ENCODE peak calls at places on chromosomes 1 and 21, in ten cellular contexts. Z is sigmoid colon, A is GM06990, V is cardiac muscle cell, Y is OCI-LY7, R is esophagus muscularis mucosa, S is cardiac fibroblast, Q is bronchial epithelial cell, P is right lobe of liver, C is ascending aorta. G is an unnamed sample.
A peak's percentile ranks its signal among the peaks of the same experiment; 100 is the strongest.

GRCh38 chr21:24208562-24209260 is 1398.6 kb downstream of the MRPL39 start:
- DNase-seq in A (no peak), S (no peak), Q (no peak), Z (no peak), V (no peak), R (no peak), P (no peak), Y (no peak), C (no peak), G (no peak)

GRCh38 chr21:26351661-26352060 is 181.1 kb upstream of the APP start:
- DNase-seq in A (no peak), Q (peak; percentile 93), Z (no peak), Y (no peak), R (no peak), S (peak; percentile 7), C (no peak), P (no peak), V (no peak), G (no peak)

GRCh38 chr1:201119206-201119814 is 7.1 kb upstream of the CACNA1S start:
- DNase-seq in Q (peak; percentile 51), A (no peak), R (no peak), Y (peak; percentile 67), Z (no peak), V (peak; percentile 58), C (no peak), P (no peak), S (peak; percentile 56), G (peak; percentile 52)

GRCh38 chr1:107883562-107883961 is 81.4 kb downstream of the VAV3 start:
- DNase-seq in V (peak; percentile 45), Z (no peak), Y (no peak), P (no peak), A (no peak), C (no peak), Q (no peak), S (no peak), R (no peak), G (peak; percentile 28)

GRCh38 chr1:93692001-93692400 is 10.4 kb upstream of the BCAR3 start:
- DNase-seq in Q (no peak), Z (peak; percentile 40), R (no peak), A (no peak), C (peak; percentile 19), S (no peak), Y (peak; percentile 64), V (no peak), P (no peak), G (no peak)

GRCh38 chr1:1780598-1781525 is 2.6 kb upstream of the NADK start:
- DNase-seq in V (no peak), Y (peak; percentile 29), R (no peak), A (no peak), P (no peak), Q (no peak), C (no peak), Z (no peak), S (no peak), G (no peak)

GRCh38 chr1:232648316-232648715 is 18.4 kb upstream of the SIPA1L2 start:
- DNase-seq in Z (no peak), Q (peak; percentile 48), A (no peak), V (peak; percentile 17), R (no peak), P (no peak), C (no peak), Y (no peak), S (peak; percentile 34), G (no peak)

GRCh38 chr1:16612332-16613172 is 812 bp downstream of the NBPF1 start:
- DNase-seq in Y (peak; percentile 37), V (peak; percentile 92), R (peak; percentile 99), Q (peak; percentile 79), Z (peak; percentile 96), S (peak; percentile 93), A (no peak), C (peak; percentile 92), P (no peak), G (no peak)

GRCh38 chr1:198598796-198599321 is 40.0 kb upstream of the PTPRC start:
- DNase-seq in S (no peak), V (no peak), C (no peak), Q (no peak), P (no peak), Z (no peak), A (peak; percentile 80), R (no peak), Y (peak; percentile 99), G (peak; percentile 86)

GRCh38 chr1:175410560-175410959 is 218.0 kb upstream of the KIAA0040 start:
- DNase-seq in P (no peak), Z (no peak), S (no peak), V (no peak), C (no peak), Q (peak; percentile 7), A (no peak), Y (no peak), R (no peak), G (peak; percentile 24)

GRCh38 chr1:26838474-26839338 is 12.2 kb downstream of the ZDHHC18 start:
- DNase-seq in R (no peak), C (no peak), V (no peak), Y (no peak), S (no peak), Z (no peak), A (peak; percentile 83), P (no peak), Q (no peak), G (peak; percentile 95)

GRCh38 chr21:14762734-14763694 is 216.9 kb upstream of the SAMSN1 start:
- DNase-seq in Q (no peak), Y (peak; percentile 88), A (peak; percentile 64), Z (no peak), R (no peak), S (no peak), P (no peak), V (no peak), C (no peak), G (peak; percentile 83)

GRCh38 chr1:56396524-56397067 is 182.8 kb downstream of the PLPP3 start:
- DNase-seq in A (no peak), Q (no peak), C (no peak), R (no peak), S (no peak), Z (no peak), Y (no peak), P (no peak), V (no peak), G (no peak)

GRCh38 chr21:29580886-29581285 is 282.2 kb downstream of the BACH1 start:
- DNase-seq in P (no peak), Q (no peak), R (no peak), V (no peak), Y (no peak), C (no peak), S (no peak), A (no peak), Z (no peak), G (no peak)

GRCh38 chr1:59125154-59125553 is 171.7 kb upstream of the FGGY start:
- DNase-seq in S (no peak), P (no peak), C (no peak), Y (no peak), V (no peak), A (no peak), R (peak; percentile 57), Z (no peak), Q (no peak), G (no peak)

GRCh38 chr1:91278754-91279153 is 125.9 kb downstream of the HFM1 start:
- DNase-seq in V (peak; percentile 50), R (no peak), S (peak; percentile 49), Z (no peak), Y (peak; percentile 4), Q (peak; percentile 36), P (no peak), A (no peak), C (no peak), G (peak; percentile 5)
- H3K4me3 ChIP-seq in V (no peak overlapping the region), R (no peak overlapping the region), S (no peak overlapping the region), Z (no peak overlapping the region), Y (no peak overlapping the region), Q (no peak overlapping the region), P (no peak overlapping the region), A (no peak overlapping the region), C (no peak overlapping the region), G (no peak overlapping the region)

DNA sequence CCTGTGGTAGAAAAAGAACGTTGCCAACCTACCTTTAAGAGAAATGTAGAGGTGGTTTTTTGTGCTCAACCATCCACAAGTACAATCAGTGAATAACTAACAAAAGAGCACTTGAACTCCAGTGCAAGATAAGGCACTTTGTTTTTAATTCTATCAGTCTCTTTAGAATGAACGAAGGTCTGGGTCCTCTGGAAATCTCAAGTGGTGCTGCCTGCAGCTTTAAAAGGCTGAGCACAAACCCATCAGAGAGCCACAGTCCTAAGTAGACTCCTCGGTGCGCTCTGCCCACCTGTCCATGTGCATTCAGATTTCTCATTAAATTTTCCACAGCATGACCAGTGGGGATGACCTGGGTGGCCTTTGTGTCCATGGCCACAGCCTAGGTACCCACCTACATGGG is 9.5 kb downstream of the TRIM45 start:
- DNase-seq in C (no peak), V (no peak), P (no peak), Y (no peak), Q (no peak), Z (no peak), R (no peak), S (no peak), A (no peak), G (no peak)
- TF ChIP-seq CTCF in C (no peak), V (no peak), P (no peak), Y (no peak), Q (no peak), Z (no peak), R (no peak), S (no peak), A (no peak), G (no peak)

DNA sequence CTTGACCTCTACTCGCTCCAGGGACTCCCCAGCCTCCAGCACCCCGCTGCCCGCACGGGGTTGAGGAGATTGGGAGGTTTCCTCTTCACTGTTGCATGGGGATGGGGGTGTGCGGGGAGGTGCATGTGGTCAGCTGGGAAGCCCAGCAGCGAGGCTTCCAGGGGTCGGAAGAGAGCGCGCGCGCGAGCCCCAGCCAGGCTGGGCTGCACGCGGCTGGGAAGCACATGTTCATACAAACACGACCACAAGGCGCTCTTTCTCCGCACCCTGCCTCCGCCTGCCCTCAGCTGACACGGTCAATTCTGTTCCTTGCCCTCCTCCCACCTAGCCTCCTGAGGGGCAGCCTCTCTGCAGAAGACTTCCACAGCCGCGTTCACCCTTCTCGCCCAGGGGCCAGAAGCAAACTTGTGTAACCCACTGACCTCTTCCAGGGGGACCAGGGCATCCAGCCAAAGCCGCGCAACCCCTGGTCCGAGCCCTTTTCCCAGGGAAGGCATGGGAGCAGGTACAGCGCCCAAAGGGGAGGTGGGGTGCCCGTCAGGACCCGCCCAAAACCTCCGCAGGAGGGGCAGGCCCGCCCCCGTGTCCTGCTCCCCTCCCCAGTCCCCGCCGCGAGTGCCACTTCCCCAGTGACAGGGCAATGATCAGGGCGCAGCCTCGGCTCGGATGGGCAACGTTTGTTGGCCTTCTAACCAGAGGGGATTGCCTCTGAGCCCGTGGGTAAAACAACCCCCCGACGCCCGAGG is 1.3 kb downstream of the COL24A1 start:
- DNase-seq in P (peak; percentile 46), Q (no peak), R (no peak), Y (no peak), V (peak; percentile 63), Z (peak; percentile 67), C (peak; percentile 58), A (peak; percentile 9), S (peak; percentile 17), G (peak; percentile 31)
- H3K4me3 ChIP-seq in P (no peak overlapping the region), Q (no peak overlapping the region), R (peak overlapping the region; percentile 49), Y (no peak overlapping the region), V (peak overlapping the region; percentile 28), Z (peak overlapping the region; percentile 29), C (peak overlapping the region; percentile 43), A (no peak overlapping the region), S (peak overlapping the region; percentile 43), G (peak overlapping the region; percentile 38)

DNA sequence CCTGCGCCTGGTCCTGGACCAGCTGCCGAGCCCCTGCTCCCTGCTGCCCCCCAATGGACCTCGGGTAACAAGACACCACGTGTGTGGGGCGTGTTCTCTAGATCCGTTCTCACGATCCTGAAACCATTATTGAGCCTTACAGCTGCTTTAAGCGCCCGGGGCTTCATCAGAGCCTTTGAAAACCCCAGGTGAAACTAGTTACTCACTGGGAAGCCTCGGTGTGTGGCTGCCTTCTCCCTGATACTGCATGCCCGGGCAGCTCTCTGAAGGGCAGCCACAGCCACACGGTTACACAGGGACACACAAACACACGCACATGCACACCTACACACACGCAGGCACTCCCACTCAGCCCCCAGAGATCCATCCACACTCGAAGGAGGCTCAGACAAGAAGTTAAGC is 5.3 kb downstream of the HES2 start:
- DNase-seq in S (peak; percentile 62), Q (peak; percentile 99), Y (peak; percentile 43), R (no peak), Z (no peak), A (peak; percentile 61), P (no peak), C (no peak), V (peak; percentile 45), G (peak; percentile 86)
- TF ChIP-seq CTCF in S (peak; percentile 71), Q (peak; percentile 78), Y (peak; percentile 77), R (no peak), Z (no peak), A (peak; percentile 86), P (peak; percentile 28), C (no peak), V (peak; percentile 77), G (peak; percentile 53)

G was measured in GM12865.